ENCODE peak calls at places on chromosomes 12 and 14, in five cellular contexts. O is tibial nerve, L is right atrium auricular region, N is IMR-90, I is astrocyte. Q is an unnamed sample.

GRCh38 chr12:6953417-6954315 is 2.5 kb downstream of the PTPN6 start:
- DNase-seq in O (peak), L (no peak), N (no peak), I (peak), Q (no peak)

GRCh38 chr12:13167226-13167625 is 29.3 kb upstream of the EMP1 start:
- DNase-seq in O (no peak), L (no peak), N (no peak), I (no peak), Q (no peak)

GRCh38 chr12:127165567-127166392 is 1101.2 kb upstream of the TMEM132C start:
- DNase-seq in O (peak), L (peak), N (peak), I (peak), Q (peak)

GRCh38 chr12:89768586-89769482 is 60.2 kb upstream of the ATP2B1 start:
- DNase-seq in O (no peak), L (no peak), N (peak), I (peak), Q (no peak)

GRCh38 chr12:32273063-32273521 is 126.3 kb upstream of the FGD4 start:
- DNase-seq in O (no peak), L (no peak), N (peak), I (peak), Q (no peak)

GRCh38 chr12:104680506-104680905 is 223.8 kb downstream of the CHST11 start:
- DNase-seq in O (no peak), L (no peak), N (no peak), I (no peak), Q (no peak)

GRCh38 chr12:2243275-2243674 is 190.5 kb downstream of the CACNA1C start:
- DNase-seq in O (no peak), L (no peak), N (peak), I (peak), Q (no peak)

GRCh38 chr12:121668750-121669524 is 517 bp downstream of the MORN3 start:
- DNase-seq in O (no peak), L (no peak), N (peak), I (no peak), Q (no peak)

GRCh38 chr14:64763801-64764511 is 59.7 kb downstream of the PLEKHG3 start:
- DNase-seq in O (peak), L (no peak), N (peak), I (peak), Q (no peak)

GRCh38 chr12:132222096-132222807 is 78.0 kb downstream of the NOC4L start:
- DNase-seq in O (no peak), L (no peak), N (peak), I (no peak), Q (no peak)

GRCh38 chr14:77830692-77831091 is 30.8 kb downstream of the ADCK1 start:
- DNase-seq in O (no peak), L (no peak), N (no peak), I (no peak), Q (no peak)

GRCh38 chr14:67444395-67444794 is 32.4 kb upstream of the PLEK2 start:
- DNase-seq in O (no peak), L (no peak), N (no peak), I (no peak), Q (no peak)

GRCh38 chr14:43894534-43894933 is 612.5 kb downstream of the FSCB start:
- DNase-seq in O (no peak), L (no peak), N (peak), I (no peak), Q (peak)

GRCh38 chr12:32305163-32305562 is 94.2 kb upstream of the FGD4 start:
- DNase-seq in O (peak), L (no peak), N (peak), I (no peak), Q (no peak)

GRCh38 chr12:115163710-115164109 is 479.7 kb upstream of the TBX3 start:
- DNase-seq in O (no peak), L (no peak), N (no peak), I (no peak), Q (no peak)

GRCh38 chr12:126974779-126975178 is 1292.2 kb upstream of the TMEM132C start:
- DNase-seq in O (no peak), L (no peak), N (no peak), I (no peak), Q (no peak)

GRCh38 chr14:99382071-99382640 is 98.5 kb downstream of the SETD3 start:
- DNase-seq in O (no peak), L (no peak), N (no peak), I (no peak), Q (no peak)

GRCh38 chr12:57248934-57249742 is 1.8 kb downstream of the STAC3 start:
- DNase-seq in O (no peak), L (no peak), N (no peak), I (no peak), Q (no peak)
- H3K4me3 ChIP-seq in O (no peak), L (no peak), N (no peak), I (no peak), Q (no peak)

GRCh38 chr12:110698171-110698902 is 9.4 kb upstream of the HVCN1 start:
- DNase-seq in O (peak), L (peak), N (peak), I (peak), Q (peak)

GRCh38 chr12:110704231-110704630 is 15.3 kb upstream of the HVCN1 start:
- DNase-seq in O (no peak), L (no peak), N (no peak), I (no peak), Q (no peak)

GRCh38 chr12:110702081-110702480 is 13.2 kb upstream of the HVCN1 start:
- DNase-seq in O (no peak), L (no peak), N (no peak), I (no peak), Q (no peak)

GRCh38 chr12:110696283-110696682 is 7.4 kb upstream of the HVCN1 start:
- DNase-seq in O (no peak), L (no peak), N (no peak), I (no peak), Q (no peak)

DNA sequence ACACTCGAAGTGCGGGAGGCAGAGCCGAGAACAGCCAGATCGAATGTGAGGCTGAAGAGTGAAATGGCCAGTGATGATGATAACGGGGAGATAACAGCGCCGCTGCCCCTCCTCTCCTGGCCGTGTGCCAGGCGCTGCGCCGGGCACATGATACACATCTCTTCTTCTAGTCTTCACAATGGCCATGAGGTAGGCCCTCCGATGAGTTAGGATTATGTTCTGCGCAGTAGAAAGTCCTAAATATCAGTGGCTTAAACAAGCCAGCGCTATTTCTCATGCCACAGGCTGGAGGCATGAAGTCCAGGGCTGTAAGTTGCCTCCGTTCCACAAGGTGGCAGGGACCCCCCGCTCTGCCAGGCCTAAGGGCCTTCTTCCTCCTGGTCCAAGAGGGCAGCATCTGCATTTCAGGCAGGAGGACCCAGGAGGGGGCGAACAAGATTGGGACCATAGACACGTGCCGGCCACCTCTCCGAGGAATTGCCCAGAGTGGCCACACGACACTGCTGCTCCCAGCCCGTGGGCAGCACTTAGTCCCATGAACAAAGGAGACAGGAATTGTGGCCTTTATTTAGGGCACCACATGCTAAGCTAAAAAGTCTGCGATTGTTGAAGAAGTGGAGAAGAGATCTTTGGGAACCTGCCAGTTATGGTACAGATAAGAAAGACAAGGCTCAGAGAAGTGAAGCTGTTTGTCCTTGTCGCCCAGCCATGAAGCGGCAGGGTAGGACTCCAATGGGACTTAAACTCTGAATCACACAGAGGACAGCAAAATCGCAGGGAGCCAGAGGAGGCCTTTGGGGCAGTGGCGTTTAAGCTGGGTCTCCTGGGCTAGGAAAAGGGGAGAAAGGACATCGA is 10.9 kb upstream of the HVCN1 start:
- DNase-seq in O (no peak), L (no peak), N (no peak), I (no peak), Q (no peak)
- TF ChIP-seq CTCF in O (no peak), L (peak), N (no peak), I (no peak), Q (no peak)

GRCh38 chr14:103898711-103899110 is 29.5 kb upstream of the TDRD9 start:
- DNase-seq in O (no peak), L (no peak), N (no peak), I (no peak), Q (no peak)

GRCh38 chr14:103897075-103897947 is 30.9 kb upstream of the TDRD9 start:
- DNase-seq in O (no peak), L (no peak), N (no peak), I (no peak), Q (no peak)

GRCh38 chr14:103896578-103896977 is 31.7 kb upstream of the TDRD9 start:
- DNase-seq in O (no peak), L (no peak), N (peak), I (no peak), Q (no peak)

GRCh38 chr14:103899316-103899715 is 28.9 kb upstream of the TDRD9 start:
- DNase-seq in O (no peak), L (no peak), N (no peak), I (no peak), Q (no peak)

GRCh38 chr14:103898204-103898603 is 30.1 kb upstream of the TDRD9 start:
- DNase-seq in O (no peak), L (no peak), N (no peak), I (no peak), Q (no peak)
- H3K4me3 ChIP-seq in O (no peak), L (no peak), N (no peak), I (no peak), Q (no peak)

GRCh38 chr14:62117718-62118164 is 355.5 kb downstream of the SNAPC1 start:
- DNase-seq in O (no peak), L (no peak), N (peak), I (no peak), Q (no peak)
- TF ChIP-seq CTCF in O (no peak), L (no peak), N (no peak), I (no peak), Q (no peak)

GRCh38 chr14:61602733-61603077 is 92.6 kb upstream of the HIF1A start:
- DNase-seq in O (no peak), L (no peak), N (no peak), I (peak), Q (no peak)
- H3K4me3 ChIP-seq in O (no peak), L (no peak), N (no peak), I (no peak), Q (no peak)

GRCh38 chr12:58310368-58310767 is 369.0 kb downstream of the ATP23 start:
- DNase-seq in O (no peak), L (no peak), N (peak), I (peak), Q (no peak)
- TF ChIP-seq CTCF in O (no peak), L (no peak), N (peak), I (peak), Q (no peak)

GRCh38 chr12:96501139-96501741 is 11.9 kb downstream of the CFAP54 start:
- DNase-seq in O (peak), L (no peak), N (peak), I (peak), Q (no peak)
- H3K4me3 ChIP-seq in O (no peak), L (no peak), N (no peak), I (no peak), Q (no peak)

GRCh38 chr12:116217045-116217444 is 60.4 kb downstream of the MED13L start:
- DNase-seq in O (no peak), L (no peak), N (no peak), I (no peak), Q (no peak)

GRCh38 chr12:116222358-116222757 is 55.1 kb downstream of the MED13L start:
- DNase-seq in O (peak), L (peak), N (peak), I (peak), Q (peak)

GRCh38 chr12:116215021-116215420 is 62.5 kb downstream of the MED13L start:
- DNase-seq in O (no peak), L (no peak), N (no peak), I (no peak), Q (no peak)

GRCh38 chr12:116216022-116216756 is 61.3 kb downstream of the MED13L start:
- DNase-seq in O (no peak), L (no peak), N (no peak), I (no peak), Q (no peak)

GRCh38 chr12:116220756-116221155 is 56.7 kb downstream of the MED13L start:
- DNase-seq in O (no peak), L (no peak), N (no peak), I (no peak), Q (no peak)
- TF ChIP-seq CTCF in O (no peak), L (no peak), N (no peak), I (peak), Q (no peak)

GRCh38 chr12:576613-577110 is 86.6 kb downstream of the NINJ2 start:
- DNase-seq in O (no peak), L (no peak), N (no peak), I (no peak), Q (no peak)
- H3K4me3 ChIP-seq in O (no peak), L (no peak), N (no peak), I (no peak), Q (no peak)